ENCODE peak calls at places on chromosomes 11 and 22, in six cellular contexts. D, Y, J, V, L and S are unnamed samples.

GRCh38 chr11:34199525-34199924 is 94.1 kb downstream of the NAT10 start:
- DNase-seq in D (no peak), Y (no peak), J (no peak), V (no peak), L (no peak), S (no peak)

GRCh38 chr11:10688401-10688800 is 5.2 kb downstream of the IRAG1 start:
- DNase-seq in D (no peak), Y (peak; percentile 29), J (no peak), V (peak; percentile 72), L (peak; percentile 45), S (no peak)

GRCh38 chr11:119092880-119093665 is 8.4 kb downstream of the HMBS start:
- DNase-seq in D (peak; percentile 23), Y (peak; percentile 62), J (peak; percentile 41), V (no peak), L (no peak), S (no peak)

GRCh38 chr11:112277937-112278336 is 17.3 kb upstream of the PLET1 start:
- DNase-seq in D (no peak), Y (no peak), J (peak; percentile 48), V (peak; percentile 64), L (no peak), S (no peak)

GRCh38 chr11:126492331-126492730 is 136.8 kb downstream of the ST3GAL4 start:
- DNase-seq in D (no peak), Y (no peak), J (no peak), V (no peak), L (no peak), S (no peak)

GRCh38 chr11:31825453-31826391 is 14.6 kb upstream of the PAX6 start:
- DNase-seq in D (no peak), Y (no peak), J (no peak), V (no peak), L (no peak), S (no peak)

GRCh38 chr11:120229451-120230424 is 10.2 kb upstream of the POU2F3 start:
- DNase-seq in D (peak; percentile 42), Y (no peak), J (peak; percentile 52), V (no peak), L (no peak), S (no peak)

GRCh38 chr11:17703951-17704350 is 15.4 kb upstream of the MYOD1 start:
- DNase-seq in D (no peak), Y (peak; percentile 85), J (peak; percentile 32), V (no peak), L (peak; percentile 69), S (no peak)

GRCh38 chr11:121656333-121657090 is 203.7 kb upstream of the SORL1-AS1 start:
- DNase-seq in D (no peak), Y (no peak), J (no peak), V (no peak), L (no peak), S (no peak)

GRCh38 chr22:20027966-20028854 is 7.3 kb downstream of the TANGO2 start:
- DNase-seq in D (peak; percentile 18), Y (peak; percentile 73), J (peak; percentile 45), V (no peak), L (no peak), S (no peak)

GRCh38 chr22:45314054-45314721 is 4.5 kb downstream of the FAM118A start:
- DNase-seq in D (no peak), Y (no peak), J (no peak), V (no peak), L (no peak), S (no peak)

GRCh38 chr22:44164031-44164430 is 16.7 kb upstream of the PARVG start:
- DNase-seq in D (no peak), Y (no peak), J (no peak), V (no peak), L (no peak), S (no peak)

GRCh38 chr11:96134622-96135021 is 208.4 kb downstream of the MAML2 start:
- DNase-seq in D (peak; percentile 42), Y (no peak), J (peak; percentile 45), V (peak; percentile 83), L (no peak), S (no peak)

GRCh38 chr11:472816-473215 is 22.7 kb downstream of the PTDSS2 start:
- DNase-seq in D (no peak), Y (no peak), J (no peak), V (no peak), L (no peak), S (peak; percentile 45)

GRCh38 chr11:109423860-109424190 is 1.8 kb downstream of the C11orf87 start:
- DNase-seq in D (no peak), Y (no peak), J (no peak), V (no peak), L (no peak), S (no peak)

GRCh38 chr11:61966673-61967176 is 709 bp downstream of the FTH1 start:
- DNase-seq in D (no peak), Y (peak; percentile 75), J (peak; percentile 72), V (peak; percentile 58), L (no peak), S (no peak)

GRCh38 chr11:81039916-81040530 is 1599.2 kb upstream of the TENM4 start:
- DNase-seq in D (no peak), Y (no peak), J (no peak), V (no peak), L (no peak), S (no peak)

GRCh38 chr22:29633514-29634312 is 30.3 kb downstream of the NF2 start:
- DNase-seq in D (no peak), Y (no peak), J (peak; percentile 28), V (no peak), L (no peak), S (no peak)
- H3K4me1 ChIP-seq in D (peaks cover 4% of the 10 kb centered on the region), Y (no peaks in the 10 kb centered on the region), J (peaks cover 22% of the 10 kb centered on the region), V (peaks cover 4% of the 10 kb centered on the region), L (no peaks in the 10 kb centered on the region), S (no peaks in the 10 kb centered on the region)

GRCh38 chr22:38792833-38793232 is 1.1 kb downstream of the DNAL4 start:
- DNase-seq in D (peak; percentile 24), Y (no peak), J (peak; percentile 59), V (peak; percentile 58), L (no peak), S (no peak)
- H2AFZ ChIP-seq in D (no peak overlapping the region), Y (no peak overlapping the region), J (peak overlapping the region; percentile 85), V (peak overlapping the region; percentile 82), L (no peak overlapping the region), S (no peak overlapping the region)

GRCh38 chr22:38164578-38164953 is 17.1 kb downstream of the PLA2G6 start:
- DNase-seq in D (no peak), Y (no peak), J (no peak), V (no peak), L (no peak), S (no peak)
- H3K4me3 ChIP-seq in D (no peak overlapping the region), Y (no peak overlapping the region), J (no peak overlapping the region), V (no peak overlapping the region), L (no peak overlapping the region), S (no peak overlapping the region)

GRCh38 chr22:32843300-32843699 is 41.8 kb downstream of the TIMP3 start:
- DNase-seq in D (no peak), Y (peak; percentile 5), J (no peak), V (no peak), L (no peak), S (no peak)

GRCh38 chr22:32841175-32841574 is 39.7 kb downstream of the TIMP3 start:
- DNase-seq in D (no peak), Y (peak; percentile 27), J (no peak), V (no peak), L (no peak), S (no peak)

GRCh38 chr22:32839776-32840571 is 38.5 kb downstream of the TIMP3 start:
- DNase-seq in D (no peak), Y (no peak), J (peak; percentile 65), V (no peak), L (no peak), S (no peak)

GRCh38 chr22:32844251-32844650 is 42.7 kb downstream of the TIMP3 start:
- DNase-seq in D (no peak), Y (peak; percentile 6), J (no peak), V (no peak), L (no peak), S (no peak)

GRCh38 chr22:32842486-32842885 is 41.0 kb downstream of the TIMP3 start:
- DNase-seq in D (no peak), Y (peak; percentile 32), J (no peak), V (no peak), L (no peak), S (no peak)
- H3K4me1 ChIP-seq in D (peaks cover 2% of the 10 kb centered on the region), Y (peaks cover 4% of the 10 kb centered on the region), J (peaks cover 41% of the 10 kb centered on the region), V (no peaks in the 10 kb centered on the region), L (no peaks in the 10 kb centered on the region), S (no peaks in the 10 kb centered on the region)

GRCh38 chr11:35424157-35424945 is 5.0 kb upstream of the SLC1A2 start:
- DNase-seq in D (peak; percentile 61), Y (no peak), J (peak; percentile 83), V (no peak), L (no peak), S (no peak)

GRCh38 chr11:35418282-35418846 is 994 bp downstream of the SLC1A2 start:
- DNase-seq in D (no peak), Y (no peak), J (no peak), V (no peak), L (no peak), S (peak; percentile 72)

GRCh38 chr11:35418847-35419712 is at the start of gene SLC1A2:
- DNase-seq in D (no peak), Y (no peak), J (peak; percentile 71), V (no peak), L (no peak), S (no peak)

GRCh38 chr11:35419713-35420333 is 465 bp upstream of the SLC1A2 start:
- DNase-seq in D (no peak), Y (no peak), J (peak; percentile 52), V (no peak), L (no peak), S (no peak)

GRCh38 chr11:35420371-35420770 is 1.0 kb upstream of the SLC1A2 start:
- DNase-seq in D (no peak), Y (no peak), J (no peak), V (no peak), L (no peak), S (no peak)
- H2AFZ ChIP-seq in D (no peak overlapping the region), Y (no peak overlapping the region), J (peak overlapping the region; percentile 79), V (no peak overlapping the region), L (no peak overlapping the region), S (peak overlapping the region; percentile 89)

DNA sequence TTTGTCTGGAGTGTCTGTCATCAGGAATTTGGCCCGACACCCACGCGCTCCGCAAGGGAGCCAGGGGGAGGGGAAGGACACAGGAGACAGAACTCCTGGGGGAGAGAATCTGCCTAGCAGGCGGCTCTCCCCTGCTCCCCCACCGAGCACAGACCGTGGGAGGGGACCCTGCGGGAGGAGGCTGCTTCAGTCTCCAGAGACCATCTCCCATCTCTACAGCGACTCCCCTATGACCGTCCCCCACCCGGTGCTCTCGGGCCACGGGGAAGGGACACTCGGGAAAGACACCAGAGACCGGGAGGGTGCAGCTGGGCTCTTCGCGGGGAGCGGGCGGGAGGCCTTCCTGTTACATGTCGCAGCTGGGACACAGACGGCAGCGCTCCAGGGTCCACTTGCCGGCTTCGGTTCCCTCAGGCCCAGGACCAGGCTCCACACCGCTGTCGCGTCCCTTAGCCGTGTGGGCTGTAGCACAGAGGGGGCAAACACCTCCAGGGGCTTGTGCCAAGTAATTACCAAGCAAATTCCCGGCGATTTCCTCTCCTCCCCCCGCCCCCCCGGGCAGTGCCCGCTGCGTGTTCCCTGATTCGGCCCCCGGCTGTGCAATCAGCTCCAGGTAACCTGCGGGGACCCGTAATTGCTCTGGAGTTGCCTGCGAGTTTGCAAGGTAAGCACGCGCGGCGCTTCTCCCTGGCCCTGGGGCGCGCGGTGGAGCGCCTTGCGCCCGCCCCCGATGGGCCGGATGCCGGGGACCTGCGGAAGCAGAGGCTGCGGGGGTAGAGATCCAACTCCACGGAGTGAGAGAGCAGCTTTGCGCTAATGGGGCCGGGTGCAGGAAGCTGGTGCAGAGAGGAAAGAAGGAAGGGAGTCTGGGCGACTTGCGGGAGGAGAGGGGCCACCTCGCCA is 155.1 kb upstream of the CADM1 start:
- DNase-seq in D (peak; percentile 24), Y (no peak), J (no peak), V (no peak), L (no peak), S (no peak)
- H3K4me3 ChIP-seq in D (peak overlapping the region; percentile 43), Y (no peak overlapping the region), J (no peak overlapping the region), V (no peak overlapping the region), L (no peak overlapping the region), S (peak overlapping the region; percentile 62)

GRCh38 chr11:64090811-64091516 is 55.2 kb downstream of the FLRT1 start:
- DNase-seq in D (peak; percentile 80), Y (no peak), J (peak; percentile 62), V (no peak), L (no peak), S (no peak)
- H3K4me1 ChIP-seq in D (no peaks in the 10 kb centered on the region), Y (peaks cover 2% of the 10 kb centered on the region), J (peaks cover 6% of the 10 kb centered on the region), V (peaks cover 50% of the 10 kb centered on the region), L (peaks cover 21% of the 10 kb centered on the region), S (peaks cover 8% of the 10 kb centered on the region)